ENCODE peak calls at places on chromosomes 3 and 15, in four cellular contexts. One of them, this sample, is unnamed.

GRCh38 chr3:81947359-81947758 is 185.9 kb upstream of the GBE1 start:
- DNase-seq in GM23248: no peak
- DNase-seq in hepatocyte: no peak
- DNase-seq in RWPE2: no peak
- DNase-seq in this sample: no peak

GRCh38 chr15:42693942-42694341 is 43.0 kb downstream of the CDAN1 start:
- DNase-seq in GM23248: no peak
- DNase-seq in RWPE2: no peak
- DNase-seq in hepatocyte: no peak
- DNase-seq in this sample: no peak

GRCh38 chr15:63277893-63278505 is 594 bp downstream of the APH1B start:
- DNase-seq in hepatocyte: peak
- DNase-seq in RWPE2: no peak
- DNase-seq in GM23248: peak
- DNase-seq in this sample: peak

GRCh38 chr3:4824948-4825325 is 154.3 kb upstream of the BHLHE40 start:
- DNase-seq in GM23248: peak
- DNase-seq in hepatocyte: peak
- DNase-seq in RWPE2: no peak
- DNase-seq in this sample: no peak

GRCh38 chr15:37823601-37824275 is 110.7 kb upstream of the TMCO5A start:
- DNase-seq in GM23248: no peak
- DNase-seq in hepatocyte: no peak
- DNase-seq in RWPE2: no peak
- DNase-seq in this sample: no peak

GRCh38 chr3:125357032-125357658 is 18.0 kb downstream of the ZNF148 start:
- DNase-seq in GM23248: peak
- DNase-seq in hepatocyte: peak
- DNase-seq in RWPE2: no peak
- DNase-seq in this sample: peak

GRCh38 chr3:130820976-130821375 is 72.9 kb upstream of the ATP2C1 start:
- DNase-seq in RWPE2: no peak
- DNase-seq in hepatocyte: peak
- DNase-seq in GM23248: peak
- DNase-seq in this sample: no peak

GRCh38 chr15:73770049-73770448 is 16.9 kb upstream of the INSYN1 start:
- DNase-seq in RWPE2: no peak
- DNase-seq in GM23248: no peak
- DNase-seq in hepatocyte: no peak
- DNase-seq in this sample: no peak

GRCh38 chr3:161781381-161781780 is 284.8 kb downstream of the OTOL1 start:
- DNase-seq in GM23248: no peak
- DNase-seq in RWPE2: no peak
- DNase-seq in hepatocyte: no peak
- DNase-seq in this sample: no peak

GRCh38 chr3:141738636-141739363 is 702 bp downstream of the RNF7 start:
- DNase-seq in RWPE2: no peak
- DNase-seq in GM23248: peak
- DNase-seq in hepatocyte: peak
- DNase-seq in this sample: peak

GRCh38 chr3:9809615-9810356 is at the start of gene TTLL3:
- DNase-seq in GM23248: peak
- DNase-seq in RWPE2: peak
- DNase-seq in hepatocyte: peak
- DNase-seq in this sample: peak
- H3K4me3 ChIP-seq in GM23248: peak
- H3K4me3 ChIP-seq in RWPE2: peak
- H3K4me3 ChIP-seq in hepatocyte: peak
- H3K4me3 ChIP-seq in this sample: peak

GRCh38 chr3:57152150-57152549 is 13.0 kb downstream of the IL17RD start:
- DNase-seq in hepatocyte: no peak
- DNase-seq in GM23248: no peak
- DNase-seq in RWPE2: no peak
- DNase-seq in this sample: no peak
- H3K27ac ChIP-seq in hepatocyte: peak
- H3K27ac ChIP-seq in GM23248: no peak
- H3K27ac ChIP-seq in RWPE2: no peak
- H3K27ac ChIP-seq in this sample: no peak

GRCh38 chr3:80439490-80439889 is 671.7 kb upstream of the ROBO1 start:
- DNase-seq in RWPE2: no peak
- DNase-seq in hepatocyte: no peak
- DNase-seq in GM23248: no peak
- DNase-seq in this sample: no peak
- H3K4me3 ChIP-seq in RWPE2: no peak
- H3K4me3 ChIP-seq in hepatocyte: no peak
- H3K4me3 ChIP-seq in GM23248: no peak
- H3K4me3 ChIP-seq in this sample: no peak

GRCh38 chr3:114626751-114627150 is 332.9 kb downstream of the TIGIT start:
- DNase-seq in hepatocyte: no peak
- DNase-seq in GM23248: peak
- DNase-seq in RWPE2: no peak
- DNase-seq in this sample: no peak
- H3K27ac ChIP-seq in hepatocyte: no peak
- H3K27ac ChIP-seq in GM23248: peak
- H3K27ac ChIP-seq in RWPE2: no peak
- H3K27ac ChIP-seq in this sample: no peak

GRCh38 chr3:23611737-23612295 is 193.9 kb upstream of the UBE2E1 start:
- DNase-seq in RWPE2: no peak
- DNase-seq in GM23248: peak
- DNase-seq in hepatocyte: peak
- DNase-seq in this sample: no peak

GRCh38 chr3:23615068-23615467 is 190.7 kb upstream of the UBE2E1 start:
- DNase-seq in RWPE2: no peak
- DNase-seq in GM23248: no peak
- DNase-seq in hepatocyte: no peak
- DNase-seq in this sample: no peak

GRCh38 chr3:23608650-23609049 is 197.1 kb upstream of the UBE2E1 start:
- DNase-seq in GM23248: no peak
- DNase-seq in hepatocyte: no peak
- DNase-seq in RWPE2: no peak
- DNase-seq in this sample: no peak

GRCh38 chr3:23607184-23607847 is 198.4 kb upstream of the UBE2E1 start:
- DNase-seq in hepatocyte: no peak
- DNase-seq in GM23248: no peak
- DNase-seq in RWPE2: no peak
- DNase-seq in this sample: no peak

GRCh38 chr3:23612296-23612891 is 193.4 kb upstream of the UBE2E1 start:
- DNase-seq in RWPE2: no peak
- DNase-seq in hepatocyte: no peak
- DNase-seq in GM23248: peak
- DNase-seq in this sample: no peak
- H3K4me3 ChIP-seq in RWPE2: no peak
- H3K4me3 ChIP-seq in hepatocyte: no peak
- H3K4me3 ChIP-seq in GM23248: no peak
- H3K4me3 ChIP-seq in this sample: no peak

GRCh38 chr3:13198480-13198879 is 125.3 kb upstream of the IQSEC1 start:
- DNase-seq in GM23248: no peak
- DNase-seq in hepatocyte: no peak
- DNase-seq in RWPE2: no peak
- DNase-seq in this sample: no peak

GRCh38 chr3:13195374-13195773 is 122.1 kb upstream of the IQSEC1 start:
- DNase-seq in hepatocyte: no peak
- DNase-seq in RWPE2: no peak
- DNase-seq in GM23248: no peak
- DNase-seq in this sample: no peak

GRCh38 chr3:13197795-13198194 is 124.6 kb upstream of the IQSEC1 start:
- DNase-seq in GM23248: no peak
- DNase-seq in hepatocyte: no peak
- DNase-seq in RWPE2: no peak
- DNase-seq in this sample: no peak

GRCh38 chr3:13199006-13199776 is 126.0 kb upstream of the IQSEC1 start:
- DNase-seq in RWPE2: no peak
- DNase-seq in GM23248: no peak
- DNase-seq in hepatocyte: no peak
- DNase-seq in this sample: no peak

GRCh38 chr3:13197281-13197680 is 124.1 kb upstream of the IQSEC1 start:
- DNase-seq in hepatocyte: no peak
- DNase-seq in RWPE2: no peak
- DNase-seq in GM23248: no peak
- DNase-seq in this sample: no peak
- H3K27ac ChIP-seq in hepatocyte: no peak
- H3K27ac ChIP-seq in RWPE2: no peak
- H3K27ac ChIP-seq in GM23248: no peak
- H3K27ac ChIP-seq in this sample: no peak

DNA sequence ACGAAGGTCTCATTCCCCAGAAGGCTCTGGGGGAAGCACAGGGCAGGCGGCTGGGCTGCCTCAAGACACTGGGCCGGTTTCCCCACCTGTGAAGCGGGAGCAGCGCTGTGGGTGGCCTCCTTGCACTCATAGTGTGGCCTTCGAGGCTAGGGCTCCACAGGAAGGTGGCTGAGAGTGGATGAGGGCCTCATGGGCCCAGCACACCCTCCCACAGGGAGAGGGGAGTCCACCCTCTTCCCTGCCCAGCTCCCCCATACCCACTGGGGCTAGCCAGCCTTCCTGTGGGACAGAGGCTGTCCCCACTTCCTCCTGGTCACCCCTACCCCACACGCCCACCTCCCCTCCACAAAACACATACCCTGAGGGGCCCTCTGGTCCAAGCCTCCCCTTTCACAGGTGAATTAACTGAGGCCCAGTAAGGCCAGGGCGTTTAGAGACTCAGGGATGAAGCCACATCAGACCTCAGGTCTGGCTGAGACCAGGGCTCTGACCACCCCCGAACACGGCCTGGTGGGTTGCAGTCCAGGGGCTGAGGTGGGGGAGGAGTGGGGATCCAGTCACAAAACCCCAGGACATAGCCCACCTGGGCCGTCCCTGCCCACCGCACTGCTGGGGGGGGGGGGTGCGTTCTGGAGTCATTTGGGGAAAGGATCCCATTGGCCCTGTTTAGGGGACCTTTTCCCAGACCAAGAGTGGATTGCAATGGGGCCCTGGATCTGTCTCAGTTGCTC is 1.1 kb downstream of the ANPEP start:
- DNase-seq in RWPE2: no peak
- DNase-seq in hepatocyte: no peak
- DNase-seq in GM23248: peak
- DNase-seq in this sample: no peak
- H3K4me3 ChIP-seq in RWPE2: peak
- H3K4me3 ChIP-seq in hepatocyte: peak
- H3K4me3 ChIP-seq in GM23248: peak
- H3K4me3 ChIP-seq in this sample: no peak

GRCh38 chr15:58223432-58223831 is 85.3 kb downstream of the AQP9 start:
- DNase-seq in GM23248: no peak
- DNase-seq in RWPE2: no peak
- DNase-seq in hepatocyte: no peak
- DNase-seq in this sample: no peak

GRCh38 chr15:58224068-58224467 is 85.9 kb downstream of the AQP9 start:
- DNase-seq in RWPE2: no peak
- DNase-seq in hepatocyte: no peak
- DNase-seq in GM23248: no peak
- DNase-seq in this sample: no peak

GRCh38 chr15:58229297-58229768 is 91.2 kb downstream of the AQP9 start:
- DNase-seq in GM23248: peak
- DNase-seq in hepatocyte: no peak
- DNase-seq in RWPE2: no peak
- DNase-seq in this sample: no peak

GRCh38 chr15:58228708-58229107 is 90.5 kb downstream of the AQP9 start:
- DNase-seq in hepatocyte: peak
- DNase-seq in RWPE2: no peak
- DNase-seq in GM23248: peak
- DNase-seq in this sample: no peak

DNA sequence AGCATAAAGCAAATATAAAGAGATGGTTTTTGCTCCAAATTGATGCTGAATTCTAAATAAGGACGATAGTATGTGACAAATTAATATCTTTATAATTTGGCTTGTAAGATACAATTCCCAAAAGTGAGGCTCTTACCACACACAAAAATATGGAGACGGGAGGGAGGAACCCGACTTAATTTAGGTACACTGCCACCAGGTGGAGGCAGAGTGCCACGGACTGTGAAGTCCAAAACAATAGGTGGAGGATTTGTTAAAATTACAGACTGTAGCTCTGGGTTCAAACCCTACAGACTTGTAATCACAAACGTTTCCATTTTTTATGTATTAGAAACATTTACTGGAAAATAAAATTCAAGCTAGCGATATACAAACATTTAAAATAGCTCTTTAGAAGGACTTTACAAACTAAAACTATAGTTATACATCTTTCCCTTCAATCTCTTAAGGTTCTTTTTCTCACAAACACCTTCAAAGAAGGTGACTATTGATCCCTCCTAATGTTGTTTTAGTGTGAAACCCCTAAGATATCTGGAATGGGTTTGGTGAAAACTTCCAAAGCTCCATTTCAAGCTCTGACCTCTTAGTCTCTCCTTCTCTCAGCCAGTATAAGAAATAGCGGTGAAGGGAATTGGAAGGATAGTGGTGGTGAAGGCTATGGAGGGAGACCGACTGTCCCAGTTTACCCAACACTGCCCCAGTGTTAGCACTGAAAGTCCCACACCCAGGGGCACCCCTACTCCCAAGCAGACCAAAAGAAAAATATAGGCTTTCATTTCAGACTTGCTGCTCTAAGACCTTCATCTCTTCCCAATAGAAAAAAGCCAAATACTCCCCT is 89.7 kb downstream of the AQP9 start:
- DNase-seq in RWPE2: no peak
- DNase-seq in GM23248: peak
- DNase-seq in hepatocyte: peak
- DNase-seq in this sample: peak
- H3K27ac ChIP-seq in RWPE2: peak
- H3K27ac ChIP-seq in GM23248: peak
- H3K27ac ChIP-seq in hepatocyte: no peak
- H3K27ac ChIP-seq in this sample: no peak